ENCODE peak calls at places on chromosomes 12 and 14, in four cellular contexts. One of them, this sample, is unnamed.

GRCh38 chr12:52415870-52416750 is 10.0 kb upstream of the KRT82 start:
- DNase-seq in heart right ventricle: no peak
- DNase-seq in suprapubic skin: no peak
- DNase-seq in PC-9: peak; percentile 73
- DNase-seq in this sample: no peak

GRCh38 chr12:20220339-20220738 is 148.0 kb upstream of the PDE3A start:
- DNase-seq in heart right ventricle: no peak
- DNase-seq in suprapubic skin: no peak
- DNase-seq in PC-9: no peak
- DNase-seq in this sample: no peak

GRCh38 chr12:51242896-51243295 is 4.3 kb downstream of the DAZAP2 start:
- DNase-seq in heart right ventricle: no peak
- DNase-seq in suprapubic skin: no peak
- DNase-seq in PC-9: no peak
- DNase-seq in this sample: no peak

GRCh38 chr12:52029686-52030085 is 21.6 kb upstream of the NR4A1 start:
- DNase-seq in heart right ventricle: no peak
- DNase-seq in suprapubic skin: no peak
- DNase-seq in PC-9: peak; percentile 83
- DNase-seq in this sample: no peak

GRCh38 chr12:55797068-55797467 is 20.5 kb downstream of the SARNP start:
- DNase-seq in heart right ventricle: no peak
- DNase-seq in suprapubic skin: no peak
- DNase-seq in PC-9: no peak
- DNase-seq in this sample: no peak

GRCh38 chr12:43847427-43847826 is 11.5 kb downstream of the TMEM117 start:
- DNase-seq in heart right ventricle: no peak
- DNase-seq in suprapubic skin: no peak
- DNase-seq in PC-9: peak; percentile 83
- DNase-seq in this sample: no peak

GRCh38 chr12:47561746-47562145 is 144.1 kb downstream of the RPAP3 start:
- DNase-seq in heart right ventricle: no peak
- DNase-seq in suprapubic skin: no peak
- DNase-seq in PC-9: no peak
- DNase-seq in this sample: no peak

GRCh38 chr12:66141299-66141698 is 10.7 kb upstream of the LLPH start:
- DNase-seq in heart right ventricle: no peak
- DNase-seq in suprapubic skin: no peak
- DNase-seq in PC-9: no peak
- DNase-seq in this sample: no peak

GRCh38 chr12:131090254-131091210 is 136.8 kb downstream of the ADGRD1 start:
- DNase-seq in heart right ventricle: no peak
- DNase-seq in suprapubic skin: no peak
- DNase-seq in PC-9: peak; percentile 10
- DNase-seq in this sample: no peak

GRCh38 chr14:99982449-99983250 is 82.6 kb upstream of the EVL start:
- DNase-seq in heart right ventricle: no peak
- DNase-seq in suprapubic skin: no peak
- DNase-seq in PC-9: no peak
- DNase-seq in this sample: no peak

GRCh38 chr14:26528415-26529182 is 69.2 kb downstream of the NOVA1 start:
- DNase-seq in heart right ventricle: peak; percentile 19
- DNase-seq in suprapubic skin: no peak
- DNase-seq in PC-9: no peak
- DNase-seq in this sample: no peak

GRCh38 chr14:26526132-26526531 is 71.7 kb downstream of the NOVA1 start:
- DNase-seq in heart right ventricle: no peak
- DNase-seq in suprapubic skin: no peak
- DNase-seq in PC-9: no peak
- DNase-seq in this sample: no peak

GRCh38 chr14:26527095-26527494 is 70.7 kb downstream of the NOVA1 start:
- DNase-seq in heart right ventricle: no peak
- DNase-seq in suprapubic skin: no peak
- DNase-seq in PC-9: no peak
- DNase-seq in this sample: no peak

GRCh38 chr14:26531894-26532293 is 65.9 kb downstream of the NOVA1 start:
- DNase-seq in heart right ventricle: no peak
- DNase-seq in suprapubic skin: no peak
- DNase-seq in PC-9: peak; percentile 38
- DNase-seq in this sample: no peak
- TF ChIP-seq CTCF in heart right ventricle: no peak
- TF ChIP-seq CTCF in suprapubic skin: no peak
- TF ChIP-seq CTCF in PC-9: peak; percentile 27
- TF ChIP-seq CTCF in this sample: no peak

GRCh38 chr12:114403690-114404450 is 2.1 kb downstream of the TBX5 start:
- DNase-seq in heart right ventricle: peak; percentile 62
- DNase-seq in suprapubic skin: no peak
- DNase-seq in PC-9: no peak
- DNase-seq in this sample: no peak
- H3K4me3 ChIP-seq in heart right ventricle: peak overlapping the region; percentile 74
- H3K4me3 ChIP-seq in suprapubic skin: peak overlapping the region; percentile 52
- H3K4me3 ChIP-seq in PC-9: no peak overlapping the region
- H3K4me3 ChIP-seq in this sample: peak overlapping the region; percentile 37

DNA sequence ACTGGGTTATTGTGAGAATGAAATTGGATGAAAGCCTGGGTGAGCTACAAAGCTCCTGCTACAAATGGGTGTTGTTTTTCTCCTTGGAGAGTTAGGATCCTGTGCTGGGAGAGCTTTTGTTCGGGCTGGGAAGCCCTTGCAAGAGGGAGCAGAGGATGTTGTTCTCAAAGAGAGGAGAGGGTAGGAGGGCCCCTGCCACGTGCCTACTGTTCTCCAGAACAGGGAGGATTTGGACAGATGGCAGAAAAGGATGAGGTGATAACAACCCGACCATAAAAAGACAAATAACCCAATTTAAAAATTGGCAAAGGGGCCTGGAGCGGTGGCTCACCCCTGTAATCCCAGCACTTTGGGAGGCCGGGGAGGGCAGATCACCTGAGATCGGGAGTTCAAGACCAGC is 68.8 kb downstream of the GALNT16 start:
- DNase-seq in heart right ventricle: no peak
- DNase-seq in suprapubic skin: no peak
- DNase-seq in PC-9: no peak
- DNase-seq in this sample: no peak
- TF ChIP-seq CTCF in heart right ventricle: no peak
- TF ChIP-seq CTCF in suprapubic skin: no peak
- TF ChIP-seq CTCF in PC-9: no peak
- TF ChIP-seq CTCF in this sample: no peak

GRCh38 chr12:124152733-124153132 is 142.2 kb upstream of the RFLNA start:
- DNase-seq in heart right ventricle: no peak
- DNase-seq in suprapubic skin: no peak
- DNase-seq in PC-9: no peak
- DNase-seq in this sample: no peak
- H3K4me3 ChIP-seq in heart right ventricle: no peak overlapping the region
- H3K4me3 ChIP-seq in suprapubic skin: no peak overlapping the region
- H3K4me3 ChIP-seq in PC-9: no peak overlapping the region
- H3K4me3 ChIP-seq in this sample: no peak overlapping the region

This sample was measured in left lung.